ENCODE peak calls at places on chromosomes 5 and 9, in four cellular contexts. N is EH; U is stimulated activated CD4-positive, alpha-beta T cell treated with anti-CD3 and anti-CD28 coated beads, Interleukin-1b, Interleukin-23, amount 100 ng/mL, for 24 hours; B is stimulated activated CD8-positive, alpha-beta memory T cell treated with anti-CD3 and anti-CD28 coated beads, Interleukin-7, amount 100 ng/mL, for 4 hours. K is an unnamed sample.

GRCh38 chr5:102715405-102715804 is 39.7 kb upstream of the PAM start:
- DNase-seq in N (peak), U (no peak), B (no peak), K (no peak)

GRCh38 chr5:76714771-76715483 is 999 bp upstream of the F2R start:
- DNase-seq in N (no peak), U (no peak), B (no peak), K (no peak)

GRCh38 chr5:87266914-87267573 is 639 bp upstream of the RASA1 start:
- DNase-seq in N (no peak), U (no peak), B (no peak), K (no peak)

GRCh38 chr5:96952946-96953730 is 17.3 kb downstream of the LNPEP start:
- DNase-seq in N (no peak), U (no peak), B (no peak), K (no peak)

GRCh38 chr9:127783644-127784043 is 2.2 kb upstream of the CDK9 start:
- DNase-seq in N (no peak), U (no peak), B (no peak), K (no peak)

GRCh38 chr9:35669331-35670145 is 4.2 kb upstream of the CA9 start:
- DNase-seq in N (peak), U (no peak), B (no peak), K (no peak)

GRCh38 chr9:76894198-76894597 is 11.7 kb downstream of the PRUNE2 start:
- DNase-seq in N (no peak), U (no peak), B (no peak), K (no peak)

GRCh38 chr5:157361865-157362465 is 96.0 kb downstream of the CYFIP2 start:
- DNase-seq in N (no peak), U (no peak), B (no peak), K (no peak)